ENCODE peak calls at places on chromosomes 12 and 14, in nine cellular contexts. F is NCI-H2171, K is amniotic stem cell, N is fibroblast of the conjunctiva, P is NCI-H524, E is M059J, R is left ventricle myocardium inferior, V is T-helper 1 cell, U is kidney epithelial cell. T is an unnamed sample.
A peak's percentile ranks its signal among the peaks of the same experiment; 100 is the strongest.

GRCh38 chr12:76726626-76727025 is 37.3 kb upstream of the ZDHHC17 start:
- DNase-seq in V (no peak), U (no peak), K (no peak), R (no peak), P (no peak), N (no peak), E (no peak), F (peak; percentile 53), T (no peak)

GRCh38 chr12:94100990-94101901 is 47.1 kb upstream of the PLXNC1 start:
- DNase-seq in K (peak; percentile 43), V (peak; percentile 81), P (peak; percentile 76), E (peak; percentile 68), R (peak; percentile 79), U (no peak), F (peak; percentile 75), N (peak; percentile 40), T (peak; percentile 79)

GRCh38 chr12:62265511-62265910 is 5.3 kb downstream of the USP15 start:
- DNase-seq in E (no peak), F (no peak), N (no peak), U (no peak), K (no peak), V (no peak), R (no peak), P (no peak), T (no peak)

GRCh38 chr14:56474419-56475022 is 105.1 kb upstream of the TMEM260 start:
- DNase-seq in U (no peak), R (no peak), F (no peak), E (peak; percentile 34), P (peak; percentile 79), N (peak; percentile 24), K (no peak), V (peak; percentile 24), T (no peak)

GRCh38 chr14:92984896-92985295 is 61.9 kb downstream of the CHGA start:
- DNase-seq in K (no peak), U (no peak), E (no peak), N (no peak), V (no peak), R (no peak), F (no peak), P (no peak), T (no peak)

GRCh38 chr14:90722590-90722989 is 93.6 kb downstream of the TTC7B start:
- DNase-seq in N (no peak), P (no peak), U (no peak), K (no peak), E (no peak), V (no peak), F (no peak), R (no peak), T (no peak)

GRCh38 chr12:104855599-104855998 is 102.5 kb downstream of the SLC41A2 start:
- DNase-seq in F (no peak), E (no peak), P (no peak), N (no peak), V (no peak), R (no peak), U (no peak), K (no peak), T (no peak)

GRCh38 chr12:4134833-4135597 is 138.5 kb upstream of the CCND2 start:
- DNase-seq in U (no peak), N (no peak), K (no peak), P (no peak), F (no peak), E (no peak), R (no peak), V (no peak), T (no peak)

GRCh38 chr14:82125963-82126362 is 592.3 kb upstream of the SEL1L start:
- DNase-seq in N (no peak), V (no peak), P (no peak), K (no peak), R (no peak), F (no peak), U (no peak), E (no peak), T (no peak)